ENCODE peak calls at places on chromosomes 2 and 18, in five cellular contexts. M is bronchial epithelial cell; R is stimulated activated CD4-positive, alpha-beta T cell treated with anti-CD3 and anti-CD28 coated beads, Interleukin-4, amount 100 ng/mL, for 4 hours; E is activated CD8-positive, alpha-beta memory T cell treated with anti-CD3 and anti-CD28 coated beads for 1 hour; D is left lung. G is an unnamed sample.

GRCh38 chr18:49795612-49796552 is 17.5 kb downstream of the ACAA2 start:
- DNase-seq in R (no peak), D (no peak), E (no peak), M (peak), G (no peak)

GRCh38 chr2:16626497-16626896 is 39.1 kb downstream of the CYRIA start:
- DNase-seq in E (no peak), D (no peak), M (no peak), R (no peak), G (no peak)

GRCh38 chr2:98601532-98602132 is 6.7 kb downstream of the COA5 start:
- DNase-seq in E (no peak), M (no peak), R (no peak), D (no peak), G (peak)

GRCh38 chr2:31931916-31932315 is 78.9 kb downstream of the MEMO1 start:
- DNase-seq in R (no peak), D (no peak), E (no peak), M (no peak), G (no peak)

GRCh38 chr2:164599954-164600589 is 21.2 kb downstream of the GRB14 start:
- DNase-seq in R (no peak), D (no peak), E (no peak), M (peak), G (no peak)

GRCh38 chr2:233917146-233917545 is at the start of gene TRPM8:
- DNase-seq in E (no peak), R (no peak), D (no peak), M (no peak), G (no peak)

GRCh38 chr2:161947394-161947793 is 126.6 kb downstream of the DPP4 start:
- DNase-seq in R (no peak), M (no peak), E (no peak), D (no peak), G (no peak)

GRCh38 chr2:42040643-42041277 is 7.1 kb upstream of the PKDCC start:
- DNase-seq in R (no peak), M (no peak), D (no peak), E (no peak), G (no peak)

GRCh38 chr2:131105950-131106801 is 1.0 kb downstream of the PLEKHB2 start:
- DNase-seq in E (no peak), R (peak), M (peak), D (peak), G (no peak)

GRCh38 chr2:10478916-10479315 is 30.8 kb upstream of the ODC1 start:
- DNase-seq in E (no peak), R (no peak), D (peak), M (no peak), G (no peak)

GRCh38 chr18:42274488-42275137 is 319.6 kb downstream of the PIK3C3 start:
- DNase-seq in M (peak), R (no peak), E (no peak), D (no peak), G (no peak)

GRCh38 chr2:68031546-68032160 is 31.2 kb downstream of the C1D start:
- DNase-seq in D (no peak), M (peak), E (no peak), R (no peak), G (peak)

GRCh38 chr18:49020621-49021021 is 69.9 kb upstream of the SMAD7 start:
- DNase-seq in D (peak), E (no peak), M (peak), R (no peak), G (no peak)

GRCh38 chr2:130375291-130376266 is 19.7 kb downstream of the PTPN18 start:
- DNase-seq in D (no peak), M (no peak), E (no peak), R (no peak), G (no peak)

GRCh38 chr2:151029406-151030157 is 232.1 kb downstream of the RBM43 start:
- DNase-seq in R (no peak), M (no peak), E (no peak), D (no peak), G (no peak)

GRCh38 chr18:55500316-55501086 is 87.5 kb downstream of the TCF4 start:
- DNase-seq in M (peak), D (no peak), R (no peak), E (no peak), G (no peak)

GRCh38 chr2:128372621-128373341 is 54.1 kb upstream of the HS6ST1 start:
- DNase-seq in R (no peak), D (no peak), M (no peak), E (no peak), G (no peak)

GRCh38 chr2:241640165-241640795 is 2.8 kb downstream of the ATG4B start:
- DNase-seq in M (no peak), E (no peak), R (no peak), D (no peak), G (no peak)

GRCh38 chr2:141557329-141558098 is 573.3 kb downstream of the LRP1B start:
- DNase-seq in R (no peak), D (no peak), M (peak), E (no peak), G (no peak)

GRCh38 chr2:77370505-77370904 is 151.7 kb downstream of the LRRTM4 start:
- DNase-seq in R (no peak), D (no peak), M (no peak), E (no peak), G (no peak)

GRCh38 chr2:2492800-2493199 is 161.7 kb upstream of the MYT1L start:
- DNase-seq in E (no peak), M (no peak), D (no peak), R (no peak), G (no peak)

GRCh38 chr2:23423062-23423872 is 38.3 kb downstream of the KLHL29 start:
- DNase-seq in R (no peak), D (no peak), M (no peak), E (no peak), G (no peak)

GRCh38 chr2:212299943-212300342 is 238.7 kb downstream of the ERBB4 start:
- DNase-seq in E (no peak), M (no peak), R (no peak), D (no peak), G (no peak)

GRCh38 chr2:217774232-217774631 is 228.6 kb downstream of the TNS1 start:
- DNase-seq in E (no peak), R (no peak), M (no peak), D (no peak), G (no peak)

GRCh38 chr2:80393996-80394395 is 89.4 kb upstream of the LRRTM1 start:
- DNase-seq in D (no peak), E (no peak), R (no peak), M (no peak), G (no peak)

GRCh38 chr2:7753777-7754176 is 836.6 kb downstream of the RNF144A start:
- DNase-seq in D (no peak), R (no peak), E (no peak), M (no peak), G (no peak)

GRCh38 chr2:241964133-241964532 is 94.6 kb downstream of the RTP5 start:
- DNase-seq in E (no peak), R (no peak), M (no peak), D (no peak), G (no peak)

GRCh38 chr2:12261993-12262680 is 454.6 kb upstream of the TRIB2 start:
- DNase-seq in R (no peak), M (peak), E (no peak), D (no peak), G (no peak)

GRCh38 chr2:176518823-176519222 is 249.6 kb downstream of the MTX2 start:
- DNase-seq in R (no peak), E (no peak), D (no peak), M (no peak), G (no peak)

GRCh38 chr2:48508461-48509124 is 21.4 kb upstream of the STON1 start:
- DNase-seq in R (no peak), E (no peak), D (no peak), M (peak), G (no peak)

GRCh38 chr2:77725045-77725444 is 202.9 kb upstream of the LRRTM4 start:
- DNase-seq in E (no peak), D (no peak), M (no peak), R (no peak), G (no peak)

GRCh38 chr18:49613741-49614151 is 51.9 kb downstream of the LIPG start:
- DNase-seq in E (no peak), M (no peak), R (no peak), D (no peak), G (no peak)

GRCh38 chr2:119230630-119231185 is 7.1 kb downstream of the STEAP3 start:
- DNase-seq in R (no peak), D (no peak), M (no peak), E (no peak), G (no peak)

GRCh38 chr2:209629622-209630021 is 142.0 kb upstream of the UNC80 start:
- DNase-seq in D (no peak), M (peak), E (no peak), R (no peak), G (no peak)

GRCh38 chr18:58842978-58843661 is 21.6 kb upstream of the ZNF532 start:
- DNase-seq in R (no peak), E (no peak), D (no peak), M (no peak), G (no peak)

GRCh38 chr2:109335586-109336266 is 206.7 kb downstream of the SH3RF3 start:
- DNase-seq in E (no peak), M (peak), D (no peak), R (no peak), G (no peak)

GRCh38 chr2:191030521-191031154 is 16.7 kb upstream of the STAT1 start:
- DNase-seq in D (no peak), E (no peak), R (peak), M (peak), G (peak)

GRCh38 chr18:48374423-48375149 is 34.6 kb downstream of the ZBTB7C start:
- DNase-seq in D (no peak), E (no peak), R (no peak), M (no peak), G (no peak)

GRCh38 chr2:232129483-232129882 is 168.0 kb downstream of the DIS3L2 start:
- DNase-seq in E (no peak), D (no peak), R (no peak), M (no peak), G (no peak)